ENCODE peak calls at places on chromosome 22, in five cellular contexts. X is fibroblast of pulmonary artery, R is lung, F is IMR-90, I is hepatocyte. M is an unnamed sample.

GRCh38 chr22:28882545-28882877 is 861 bp upstream of the ZNRF3 start:
- DNase-seq in F (no peak), R (no peak), X (peak; percentile 18), I (peak; percentile 35), M (no peak)

GRCh38 chr22:43587574-43587973 is 175.8 kb downstream of the MPPED1 start:
- DNase-seq in I (no peak), X (peak; percentile 2), R (no peak), F (peak; percentile 24), M (no peak)

GRCh38 chr22:28019360-28019759 is 100.3 kb upstream of the PITPNB start:
- DNase-seq in X (no peak), F (no peak), I (no peak), R (no peak), M (no peak)

GRCh38 chr22:37601540-37602442 is 6.8 kb upstream of the GGA1 start:
- DNase-seq in X (peak; percentile 50), R (peak; percentile 71), I (peak; percentile 77), F (peak; percentile 33), M (no peak)

GRCh38 chr22:17824452-17824851 is 50.2 kb upstream of the BID start:
- DNase-seq in X (no peak), I (no peak), R (no peak), F (no peak), M (no peak)

GRCh38 chr22:31337178-31337577 is 9.0 kb downstream of the PATZ1 start:
- DNase-seq in R (no peak), F (peak; percentile 28), X (no peak), I (peak; percentile 65), M (no peak)

GRCh38 chr22:31085493-31085824 is 4.3 kb downstream of the SMTN start:
- DNase-seq in R (no peak), I (peak; percentile 26), F (no peak), X (peak; percentile 59), M (no peak)

GRCh38 chr22:44737414-44738346 is 14.7 kb upstream of the ARHGAP8 start:
- DNase-seq in I (peak; percentile 49), R (no peak), F (no peak), X (no peak), M (no peak)

GRCh38 chr22:37483594-37484114 is 2.5 kb downstream of the MFNG start:
- DNase-seq in I (no peak), R (no peak), F (no peak), X (no peak), M (no peak)

GRCh38 chr22:20455709-20456063 is 18.1 kb upstream of the SCARF2 start:
- DNase-seq in F (peak; percentile 24), R (no peak), I (no peak), X (no peak), M (no peak)

GRCh38 chr22:43225609-43226008 is 38.7 kb upstream of the TTLL12 start:
- DNase-seq in F (no peak), R (no peak), X (no peak), I (no peak), M (no peak)

GRCh38 chr22:44107341-44107740 is 73.4 kb upstream of the PARVG start:
- DNase-seq in I (no peak), X (no peak), R (no peak), F (no peak), M (no peak)

GRCh38 chr22:27780161-27780575 is 21.4 kb downstream of the MN1 start:
- DNase-seq in X (peak; percentile 87), R (no peak), I (no peak), F (no peak), M (no peak)

GRCh38 chr22:17007852-17008731 is at the start of gene GAB4:
- DNase-seq in R (no peak), I (no peak), X (no peak), F (no peak), M (no peak)

GRCh38 chr22:29139965-29140782 is 65.5 kb upstream of the EMID1 start:
- DNase-seq in X (peak; percentile 91), I (no peak), F (peak; percentile 58), R (no peak), M (no peak)

GRCh38 chr22:19942886-19943664 is 1.5 kb upstream of the TXNRD2 start:
- DNase-seq in I (peak; percentile 51), F (peak; percentile 94), R (no peak), X (peak; percentile 87), M (no peak)

GRCh38 chr22:16131918-16132317 is 442.1 kb downstream of the POTEH start:
- DNase-seq in X (no peak), R (no peak), F (no peak), I (no peak), M (no peak)

GRCh38 chr22:25829808-25830777 is 88.1 kb downstream of the MYO18B start:
- DNase-seq in X (no peak), F (no peak), R (no peak), I (no peak), M (no peak)

GRCh38 chr22:25828422-25828821 is 86.4 kb downstream of the MYO18B start:
- DNase-seq in F (no peak), I (no peak), R (no peak), X (no peak), M (no peak)

GRCh38 chr22:25833091-25833490 is 91.1 kb downstream of the MYO18B start:
- DNase-seq in X (no peak), R (no peak), I (no peak), F (no peak), M (no peak)

GRCh38 chr22:25827415-25827814 is 85.4 kb downstream of the MYO18B start:
- DNase-seq in I (no peak), X (no peak), F (no peak), R (no peak), M (no peak)

DNA sequence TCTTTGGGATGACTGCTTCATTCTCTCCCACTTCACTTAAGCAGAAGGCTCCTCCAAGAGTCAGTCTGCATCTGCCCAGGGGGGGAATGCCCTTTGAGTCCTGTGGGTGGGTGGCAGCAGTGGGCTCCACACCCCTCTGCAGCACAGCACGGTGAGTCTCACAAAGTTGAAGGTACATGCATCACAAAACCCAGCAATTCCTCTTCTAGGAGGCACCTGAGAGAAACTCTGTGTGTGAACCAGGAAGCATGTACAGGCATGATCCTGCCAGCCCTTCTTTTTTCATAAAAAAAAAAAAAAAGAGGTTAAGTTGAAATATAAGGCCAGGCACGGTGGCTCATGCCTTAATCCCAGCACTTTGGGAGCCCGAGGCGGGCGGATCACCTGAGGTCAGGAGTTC is 87.2 kb downstream of the MYO18B start:
- DNase-seq in F (no peak), X (no peak), R (no peak), I (no peak), M (no peak)
- TF ChIP-seq CTCF in F (no peak), X (no peak), R (no peak), I (no peak), M (no peak)

GRCh38 chr22:36379593-36380361 is 8.0 kb downstream of the MYH9 start:
- DNase-seq in X (no peak), F (peak; percentile 59), R (no peak), I (peak; percentile 13), M (no peak)
- H3K4me3 ChIP-seq in X (no peak overlapping the region), F (no peak overlapping the region), R (no peak overlapping the region), I (no peak overlapping the region), M (peak overlapping the region; percentile 8)

GRCh38 chr22:39502109-39502788 is at the start of gene MIEF1:
- DNase-seq in X (peak; percentile 95), I (peak; percentile 99), F (peak; percentile 92), R (peak; percentile 97), M (peak; percentile 63)
- TF ChIP-seq CTCF in X (no peak), I (no peak), F (no peak), R (no peak), M (peak; percentile 18)

GRCh38 chr22:23142546-23143105 is 836 bp upstream of the RSPH14 start:
- DNase-seq in R (no peak), I (no peak), X (no peak), F (no peak), M (no peak)
- H3K4me3 ChIP-seq in R (no peak overlapping the region), I (no peak overlapping the region), X (no peak overlapping the region), F (no peak overlapping the region), M (no peak overlapping the region)